ENCODE peak calls at places on chromosomes 12 and 14, in four cellular contexts. R is stimulated activated CD8-positive, alpha-beta memory T cell treated with anti-CD3 and anti-CD28 coated beads, Interleukin-7, amount 100 ng/mL, for 48 hours; I is anterior cingulate cortex; N is AG10803. Y is an unnamed sample.
A peak's percentile ranks its signal among the peaks of the same experiment; 100 is the strongest.

GRCh38 chr12:57166971-57167371 is 19.6 kb upstream of the LRP1-AS start:
- DNase-seq in R (peak; percentile 49), N (peak; percentile 59), I (no peak), Y (no peak)

GRCh38 chr14:90697577-90698206 is 118.5 kb downstream of the TTC7B start:
- DNase-seq in R (peak; percentile 57), I (peak; percentile 74), N (peak; percentile 83), Y (peak; percentile 91)

GRCh38 chr12:117098361-117099217 is 627 bp downstream of the TESC start:
- DNase-seq in N (no peak), R (no peak), I (no peak), Y (no peak)

GRCh38 chr14:71891970-71892369 is 40.3 kb upstream of the RGS6 start:
- DNase-seq in N (no peak), I (no peak), R (no peak), Y (no peak)

GRCh38 chr12:123912415-123913385 is 59.9 kb downstream of the CCDC92 start:
- DNase-seq in N (no peak), I (no peak), R (no peak), Y (no peak)

GRCh38 chr14:105527381-105528196 is 1.2 kb downstream of the TMEM121 start:
- DNase-seq in N (no peak), R (no peak), I (peak; percentile 76), Y (no peak)

GRCh38 chr12:70008944-70009343 is 183.9 kb downstream of the MYRFL start:
- DNase-seq in R (no peak), N (no peak), I (no peak), Y (no peak)

GRCh38 chr14:54651018-54651351 is 84.1 kb downstream of the SAMD4A start:
- DNase-seq in R (no peak), N (no peak), I (no peak), Y (no peak)

GRCh38 chr12:46831335-46832083 is 5.7 kb upstream of the SLC38A4 start:
- DNase-seq in I (no peak), R (no peak), N (no peak), Y (no peak)

GRCh38 chr14:92280554-92281262 is 42.3 kb upstream of the SLC24A4 start:
- DNase-seq in N (no peak), I (no peak), R (no peak), Y (no peak)

GRCh38 chr14:38578278-38578681 is 322.4 kb upstream of the CLEC14A start:
- DNase-seq in R (no peak), I (no peak), N (peak; percentile 59), Y (no peak)

GRCh38 chr12:98893126-98893525 is 248.0 kb downstream of the APAF1 start:
- DNase-seq in R (no peak), N (no peak), I (no peak), Y (peak; percentile 53)

GRCh38 chr14:51938137-51938536 is 51.2 kb upstream of the RTRAF start:
- DNase-seq in R (no peak), I (no peak), N (peak; percentile 50), Y (no peak)

GRCh38 chr12:16605666-16606116 is 271 bp downstream of the LMO3 start:
- DNase-seq in I (no peak), N (peak; percentile 11), R (no peak), Y (no peak)

GRCh38 chr12:107884769-107885694 is 110.5 kb downstream of the ASCL4 start:
- DNase-seq in R (peak; percentile 5), N (peak; percentile 51), I (no peak), Y (no peak)

GRCh38 chr12:105279460-105280056 is 43.6 kb upstream of the APPL2 start:
- DNase-seq in N (no peak), I (no peak), R (peak; percentile 16), Y (peak; percentile 10)

Y was measured in hippocampal formation.